ENCODE peak calls at places on chromosomes 3 and 15, in nine cellular contexts. F is A549, I is endothelial cell, D is ACHN, K is T-helper 17 cell, Q is cerebellum, T is upper lobe of right lung, R is left kidney, X is Peyer's patch. V is an unnamed sample.

GRCh38 chr15:83554558-83554957 is 99.4 kb upstream of the ADAMTSL3 start:
- DNase-seq in F (no peak), I (no peak), D (no peak), K (no peak), Q (no peak), T (no peak), R (no peak), X (no peak), V (no peak)

GRCh38 chr3:78140866-78141658 is 1101.2 kb downstream of the ROBO2 start:
- DNase-seq in F (no peak), I (no peak), D (no peak), K (no peak), Q (no peak), T (no peak), R (no peak), X (no peak), V (no peak)

GRCh38 chr3:99780749-99781148 is 36.9 kb upstream of the CMSS1 start:
- DNase-seq in F (no peak), I (no peak), D (no peak), K (no peak), Q (no peak), T (no peak), R (no peak), X (no peak), V (peak)

GRCh38 chr15:99480223-99480810 is 85.5 kb upstream of the MEF2A start:
- DNase-seq in F (no peak), I (no peak), D (no peak), K (no peak), Q (no peak), T (no peak), R (no peak), X (no peak), V (no peak)

GRCh38 chr3:126137490-126138130 is 42.8 kb downstream of the ALDH1L1 start:
- DNase-seq in F (no peak), I (peak), D (no peak), K (peak), Q (no peak), T (peak), R (no peak), X (peak), V (no peak)

GRCh38 chr15:70974004-70974832 is 81.6 kb downstream of the LRRC49 start:
- DNase-seq in F (peak), I (no peak), D (peak), K (no peak), Q (peak), T (no peak), R (peak), X (no peak), V (peak)

GRCh38 chr15:42693496-42693895 is 43.4 kb downstream of the CDAN1 start:
- DNase-seq in F (no peak), I (no peak), D (no peak), K (no peak), Q (no peak), T (peak), R (no peak), X (no peak), V (no peak)

GRCh38 chr15:65824031-65824743 is 32.1 kb upstream of the DENND4A start:
- DNase-seq in F (peak), I (peak), D (peak), K (no peak), Q (peak), T (no peak), R (peak), X (peak), V (peak)

GRCh38 chr3:120182613-120183524 is 88.6 kb upstream of the GSK3B start:
- DNase-seq in F (no peak), I (no peak), D (peak), K (no peak), Q (no peak), T (no peak), R (no peak), X (no peak), V (no peak)

GRCh38 chr15:83090465-83090864 is 17.0 kb upstream of the TM6SF1 start:
- DNase-seq in F (no peak), I (no peak), D (no peak), K (no peak), Q (no peak), T (no peak), R (no peak), X (no peak), V (no peak)

GRCh38 chr3:128814514-128815317 is 64.7 kb upstream of the ACAD9 start:
- DNase-seq in F (no peak), I (no peak), D (no peak), K (no peak), Q (peak), T (no peak), R (no peak), X (no peak), V (no peak)

GRCh38 chr3:48655586-48655985 is 7.1 kb downstream of the CELSR3 start:
- DNase-seq in F (no peak), I (no peak), D (no peak), K (peak), Q (no peak), T (no peak), R (peak), X (peak), V (no peak)

GRCh38 chr3:101942356-101942755 is 93.0 kb downstream of the NFKBIZ start:
- DNase-seq in F (no peak), I (no peak), D (no peak), K (no peak), Q (no peak), T (no peak), R (no peak), X (no peak), V (no peak)

GRCh38 chr15:47711654-47712053 is 5.7 kb upstream of the SEMA6D start:
- DNase-seq in F (no peak), I (no peak), D (peak), K (no peak), Q (no peak), T (no peak), R (peak), X (no peak), V (no peak)

GRCh38 chr3:162863579-162863978 is 1367.0 kb downstream of the OTOL1 start:
- DNase-seq in F (no peak), I (no peak), D (no peak), K (no peak), Q (no peak), T (no peak), R (no peak), X (no peak), V (no peak)

GRCh38 chr3:113685956-113686721 is 10.3 kb downstream of the USF3 start:
- DNase-seq in F (no peak), I (no peak), D (no peak), K (no peak), Q (no peak), T (no peak), R (peak), X (no peak), V (peak)

GRCh38 chr15:99100245-99101173 is 4.4 kb upstream of the SYNM start:
- DNase-seq in F (peak), I (peak), D (peak), K (no peak), Q (peak), T (peak), R (peak), X (peak), V (peak)

GRCh38 chr3:128319741-128320141 is 146.9 kb downstream of the DNAJB8 start:
- DNase-seq in F (no peak), I (no peak), D (no peak), K (no peak), Q (no peak), T (no peak), R (peak), X (no peak), V (no peak)

GRCh38 chr15:31934821-31935220 is 95.5 kb upstream of the CHRNA7 start:
- DNase-seq in F (no peak), I (no peak), D (no peak), K (no peak), Q (no peak), T (no peak), R (no peak), X (no peak), V (no peak)

GRCh38 chr3:171796625-171797264 is 13.5 kb downstream of the PLD1 start:
- DNase-seq in F (no peak), I (no peak), D (no peak), K (no peak), Q (no peak), T (no peak), R (no peak), X (no peak), V (no peak)

GRCh38 chr3:161351330-161351729 is 20.0 kb downstream of the SPTSSB start:
- DNase-seq in F (no peak), I (no peak), D (no peak), K (no peak), Q (no peak), T (no peak), R (no peak), X (no peak), V (no peak)

GRCh38 chr15:77251662-77252061 is 168.2 kb downstream of the PEAK1 start:
- DNase-seq in F (no peak), I (no peak), D (no peak), K (no peak), Q (no peak), T (no peak), R (peak), X (no peak), V (no peak)

GRCh38 chr3:48505146-48505545 is 1.2 kb upstream of the SHISA5 start:
- DNase-seq in F (no peak), I (no peak), D (no peak), K (no peak), Q (no peak), T (no peak), R (no peak), X (no peak), V (no peak)

GRCh38 chr15:65071381-65071811 is 3.6 kb upstream of the RASL12 start:
- DNase-seq in F (no peak), I (no peak), D (no peak), K (no peak), Q (no peak), T (no peak), R (no peak), X (no peak), V (no peak)

GRCh38 chr15:40285151-40285898 is 2.5 kb upstream of the ANKRD63 start:
- DNase-seq in F (no peak), I (no peak), D (no peak), K (no peak), Q (no peak), T (no peak), R (no peak), X (no peak), V (no peak)

GRCh38 chr3:131786386-131786785 is 248.4 kb downstream of the CPNE4 start:
- DNase-seq in F (no peak), I (no peak), D (no peak), K (no peak), Q (no peak), T (no peak), R (no peak), X (no peak), V (no peak)

GRCh38 chr3:43062556-43063040 is 43.3 kb downstream of the POMGNT2 start:
- DNase-seq in F (no peak), I (no peak), D (no peak), K (no peak), Q (no peak), T (no peak), R (no peak), X (no peak), V (no peak)

GRCh38 chr3:188407158-188407880 is 253.4 kb downstream of the LPP start:
- DNase-seq in F (no peak), I (no peak), D (no peak), K (no peak), Q (no peak), T (no peak), R (no peak), X (no peak), V (no peak)

GRCh38 chr15:73854265-73854664 is 19.1 kb upstream of the TBC1D21 start:
- DNase-seq in F (no peak), I (no peak), D (no peak), K (no peak), Q (no peak), T (no peak), R (no peak), X (no peak), V (no peak)

GRCh38 chr3:71497367-71497925 is 86.1 kb downstream of the FOXP1 start:
- DNase-seq in F (no peak), I (no peak), D (no peak), K (no peak), Q (no peak), T (no peak), R (no peak), X (no peak), V (no peak)

GRCh38 chr15:95292790-95293450 is 1037.6 kb upstream of the NR2F2 start:
- DNase-seq in F (no peak), I (no peak), D (no peak), K (no peak), Q (no peak), T (no peak), R (peak), X (no peak), V (no peak)

GRCh38 chr3:52385157-52385556 is 59.7 kb downstream of the SEMA3G start:
- DNase-seq in F (peak), I (peak), D (peak), K (no peak), Q (no peak), T (no peak), R (peak), X (no peak), V (no peak)

GRCh38 chr15:48984021-48984420 is 20.3 kb upstream of the SHC4 start:
- DNase-seq in F (no peak), I (no peak), D (no peak), K (no peak), Q (no peak), T (no peak), R (no peak), X (no peak), V (no peak)

GRCh38 chr3:10816019-10816862 is at the start of gene SLC6A11:
- DNase-seq in F (no peak), I (peak), D (no peak), K (no peak), Q (peak), T (no peak), R (peak), X (no peak), V (no peak)

GRCh38 chr3:42473083-42473932 is 29.1 kb upstream of the VIPR1 start:
- DNase-seq in F (no peak), I (no peak), D (no peak), K (no peak), Q (no peak), T (peak), R (peak), X (peak), V (no peak)

GRCh38 chr15:51162865-51163762 is 68.4 kb upstream of the TNFAIP8L3 start:
- DNase-seq in F (peak), I (peak), D (peak), K (no peak), Q (peak), T (no peak), R (peak), X (peak), V (peak)

GRCh38 chr3:116148881-116149530 is 296.3 kb downstream of the LSAMP start:
- DNase-seq in F (no peak), I (no peak), D (peak), K (no peak), Q (no peak), T (no peak), R (peak), X (no peak), V (no peak)